ENCODE peak calls at places on chromosome 13, in four cellular contexts. One of them, this sample, is unnamed.

GRCh38 chr13:20128459-20128927 is 32.4 kb downstream of the GJA3 start:
- DNase-seq in fibroblast of lung: no peak
- DNase-seq in fibroblast of pulmonary artery: no peak
- DNase-seq in CD8-positive, alpha-beta T cell: no peak
- DNase-seq in this sample: no peak

GRCh38 chr13:31267126-31267784 is 67.5 kb downstream of the B3GLCT start:
- DNase-seq in fibroblast of lung: no peak
- DNase-seq in CD8-positive, alpha-beta T cell: no peak
- DNase-seq in fibroblast of pulmonary artery: no peak
- DNase-seq in this sample: no peak

GRCh38 chr13:23504188-23504587 is 66.0 kb upstream of the TNFRSF19 start:
- DNase-seq in fibroblast of pulmonary artery: no peak
- DNase-seq in fibroblast of lung: no peak
- DNase-seq in CD8-positive, alpha-beta T cell: no peak
- DNase-seq in this sample: no peak

GRCh38 chr13:80684525-80685017 is 343.6 kb upstream of the SPRY2 start:
- DNase-seq in CD8-positive, alpha-beta T cell: no peak
- DNase-seq in fibroblast of lung: no peak
- DNase-seq in fibroblast of pulmonary artery: no peak
- DNase-seq in this sample: no peak

GRCh38 chr13:100798739-100799361 is 124.3 kb upstream of the TMTC4 start:
- DNase-seq in fibroblast of lung: no peak
- DNase-seq in CD8-positive, alpha-beta T cell: no peak
- DNase-seq in fibroblast of pulmonary artery: no peak
- DNase-seq in this sample: no peak

GRCh38 chr13:72886272-72887062 is 104.5 kb downstream of the PIBF1 start:
- DNase-seq in fibroblast of lung: peak
- DNase-seq in CD8-positive, alpha-beta T cell: no peak
- DNase-seq in fibroblast of pulmonary artery: peak
- DNase-seq in this sample: no peak

GRCh38 chr13:35964764-35965163 is 166.4 kb downstream of the DCLK1 start:
- DNase-seq in fibroblast of lung: peak
- DNase-seq in fibroblast of pulmonary artery: peak
- DNase-seq in CD8-positive, alpha-beta T cell: no peak
- DNase-seq in this sample: no peak

GRCh38 chr13:47279956-47280355 is 383.1 kb upstream of the HTR2A start:
- DNase-seq in fibroblast of pulmonary artery: no peak
- DNase-seq in CD8-positive, alpha-beta T cell: no peak
- DNase-seq in fibroblast of lung: no peak
- DNase-seq in this sample: no peak

GRCh38 chr13:55038230-55038629 is 2009.6 kb downstream of the OLFM4 start:
- DNase-seq in fibroblast of lung: no peak
- DNase-seq in CD8-positive, alpha-beta T cell: no peak
- DNase-seq in fibroblast of pulmonary artery: no peak
- DNase-seq in this sample: no peak

GRCh38 chr13:97506511-97506910 is 72.5 kb downstream of the RAP2A start:
- DNase-seq in CD8-positive, alpha-beta T cell: no peak
- DNase-seq in fibroblast of lung: peak
- DNase-seq in fibroblast of pulmonary artery: peak
- DNase-seq in this sample: no peak

GRCh38 chr13:103883698-103884097 is 817.5 kb upstream of the SLC10A2 start:
- DNase-seq in fibroblast of lung: peak
- DNase-seq in fibroblast of pulmonary artery: peak
- DNase-seq in CD8-positive, alpha-beta T cell: no peak
- DNase-seq in this sample: no peak

GRCh38 chr13:50707533-50708096 is 135.9 kb downstream of the DLEU7 start:
- DNase-seq in fibroblast of lung: no peak
- DNase-seq in fibroblast of pulmonary artery: no peak
- DNase-seq in CD8-positive, alpha-beta T cell: no peak
- DNase-seq in this sample: no peak
- TF ChIP-seq CTCF in fibroblast of lung: no peak
- TF ChIP-seq CTCF in fibroblast of pulmonary artery: no peak
- TF ChIP-seq CTCF in CD8-positive, alpha-beta T cell: no peak
- TF ChIP-seq CTCF in this sample: no peak

DNA sequence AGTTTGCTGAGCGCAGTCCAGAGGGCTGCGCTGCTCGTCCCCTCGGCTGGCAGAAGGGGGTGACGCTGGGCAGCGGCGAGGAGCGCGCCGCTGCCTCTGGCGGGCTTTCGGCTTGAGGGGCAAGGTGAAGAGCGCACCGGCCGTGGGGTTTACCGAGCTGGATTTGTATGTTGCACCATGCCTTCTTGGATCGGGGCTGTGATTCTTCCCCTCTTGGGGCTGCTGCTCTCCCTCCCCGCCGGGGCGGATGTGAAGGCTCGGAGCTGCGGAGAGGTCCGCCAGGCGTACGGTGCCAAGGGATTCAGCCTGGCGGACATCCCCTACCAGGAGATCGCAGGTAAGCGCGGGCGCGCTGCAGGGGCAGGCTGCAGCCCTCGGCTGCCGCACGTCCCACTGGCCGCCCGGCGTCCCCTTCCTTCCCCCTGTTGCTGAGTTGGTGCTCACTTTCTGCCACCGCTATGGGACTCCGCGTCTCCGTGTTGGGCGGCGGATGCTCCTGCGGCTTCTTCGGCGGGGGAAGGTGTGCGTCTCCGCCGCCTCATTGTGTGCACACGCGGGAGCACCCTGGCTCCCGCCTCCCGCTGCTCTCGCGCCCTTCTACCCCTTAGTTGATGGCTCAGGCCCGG is 786 bp downstream of the GPC6 start:
- DNase-seq in CD8-positive, alpha-beta T cell: no peak
- DNase-seq in fibroblast of pulmonary artery: peak
- DNase-seq in fibroblast of lung: peak
- DNase-seq in this sample: no peak
- TF ChIP-seq CTCF in CD8-positive, alpha-beta T cell: no peak
- TF ChIP-seq CTCF in fibroblast of pulmonary artery: peak
- TF ChIP-seq CTCF in fibroblast of lung: peak
- TF ChIP-seq CTCF in this sample: no peak

DNA sequence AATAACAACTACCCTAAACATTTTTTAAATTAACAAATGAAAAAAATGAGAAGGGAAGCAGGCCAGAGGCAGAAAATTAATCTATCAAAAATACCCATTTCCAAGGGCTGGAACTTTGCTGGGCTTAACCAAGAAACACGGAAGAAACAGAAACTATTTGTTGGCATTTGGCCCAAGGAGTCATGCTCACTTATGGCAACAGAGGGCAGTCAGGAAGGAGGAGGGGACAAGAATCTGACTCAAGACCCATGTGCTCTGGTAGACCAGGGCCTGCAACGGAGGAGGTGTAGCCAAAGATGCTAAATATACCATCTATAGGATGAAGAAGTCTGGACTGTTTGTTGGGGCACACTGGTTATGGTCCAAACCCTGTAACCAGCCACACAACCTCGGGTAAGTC is 496.7 kb downstream of the COG6 start:
- DNase-seq in fibroblast of pulmonary artery: peak
- DNase-seq in CD8-positive, alpha-beta T cell: no peak
- DNase-seq in fibroblast of lung: peak
- DNase-seq in this sample: no peak
- TF ChIP-seq CTCF in fibroblast of pulmonary artery: peak
- TF ChIP-seq CTCF in CD8-positive, alpha-beta T cell: no peak
- TF ChIP-seq CTCF in fibroblast of lung: peak
- TF ChIP-seq CTCF in this sample: no peak

DNA sequence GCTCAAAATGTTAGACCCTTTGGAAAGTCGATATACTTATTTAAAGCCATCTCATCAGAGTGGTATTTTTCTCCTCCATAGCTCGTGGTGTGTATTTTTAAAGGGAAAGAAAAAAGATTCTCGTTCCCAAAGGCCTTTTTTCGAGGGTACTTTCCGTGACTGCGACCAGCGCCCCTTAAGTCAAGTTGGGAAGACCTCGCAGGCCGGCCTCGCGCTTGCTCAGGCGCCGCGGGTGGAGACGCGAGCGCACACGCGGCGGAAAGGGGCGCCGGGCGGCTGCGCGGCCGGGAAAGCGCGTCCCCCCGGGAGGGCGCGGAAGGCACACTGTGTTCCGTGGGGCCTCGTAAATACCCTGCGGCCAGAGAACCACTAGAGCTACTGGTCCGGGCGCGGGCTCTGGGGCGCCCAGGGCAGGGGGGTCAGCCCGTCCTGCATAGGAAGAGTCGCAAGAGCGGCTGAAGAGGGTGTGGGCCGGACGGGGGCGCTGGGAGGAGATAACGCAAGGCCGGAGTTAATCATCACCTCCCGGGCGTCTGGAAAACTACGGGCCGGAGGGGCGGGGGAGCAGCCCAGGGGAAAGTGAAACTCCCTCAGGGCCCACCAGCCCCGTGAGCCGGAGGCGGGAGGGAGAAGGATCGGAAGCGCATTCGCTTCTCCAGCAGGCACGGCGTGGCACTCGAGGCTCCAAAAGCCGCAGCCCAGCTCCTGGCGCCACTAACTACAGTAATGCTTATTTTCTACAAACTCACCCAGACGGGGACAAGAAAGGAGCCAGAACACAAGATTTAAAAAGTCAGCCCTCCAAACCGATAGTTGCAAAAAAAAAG is 1.2 kb upstream of the WBP4 start:
- DNase-seq in fibroblast of lung: peak
- DNase-seq in fibroblast of pulmonary artery: peak
- DNase-seq in CD8-positive, alpha-beta T cell: peak
- DNase-seq in this sample: peak
- TF ChIP-seq CTCF in fibroblast of lung: peak
- TF ChIP-seq CTCF in fibroblast of pulmonary artery: peak
- TF ChIP-seq CTCF in CD8-positive, alpha-beta T cell: no peak
- TF ChIP-seq CTCF in this sample: peak

DNA sequence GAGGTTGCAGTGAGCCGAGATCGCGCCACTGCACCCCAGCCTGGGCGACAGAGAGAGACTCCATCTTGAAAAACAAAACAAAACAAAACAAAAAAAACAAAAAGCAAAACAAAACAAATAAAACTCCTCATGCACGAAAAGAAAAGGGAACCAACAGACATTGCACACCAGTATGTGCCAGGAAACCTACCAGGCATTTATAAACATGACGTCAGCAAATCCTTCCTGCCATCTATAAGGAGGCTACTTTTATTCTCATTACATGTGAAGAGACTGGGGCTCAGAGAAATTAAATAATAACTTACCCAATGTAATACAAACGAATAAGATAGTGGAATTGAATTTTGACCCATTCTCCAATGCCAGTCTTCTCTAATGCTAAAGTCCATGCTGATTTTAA is 197.2 kb downstream of the NUFIP1 start:
- DNase-seq in CD8-positive, alpha-beta T cell: no peak
- DNase-seq in fibroblast of pulmonary artery: no peak
- DNase-seq in fibroblast of lung: no peak
- DNase-seq in this sample: no peak
- TF ChIP-seq CTCF in CD8-positive, alpha-beta T cell: no peak
- TF ChIP-seq CTCF in fibroblast of pulmonary artery: no peak
- TF ChIP-seq CTCF in fibroblast of lung: no peak
- TF ChIP-seq CTCF in this sample: no peak

GRCh38 chr13:102589291-102589822 is 7.4 kb upstream of the TPP2 start:
- DNase-seq in fibroblast of pulmonary artery: no peak
- DNase-seq in CD8-positive, alpha-beta T cell: no peak
- DNase-seq in fibroblast of lung: no peak
- DNase-seq in this sample: no peak
- TF ChIP-seq CTCF in fibroblast of pulmonary artery: no peak
- TF ChIP-seq CTCF in CD8-positive, alpha-beta T cell: no peak
- TF ChIP-seq CTCF in fibroblast of lung: no peak
- TF ChIP-seq CTCF in this sample: no peak

GRCh38 chr13:94595943-94596574 is at the start of gene TGDS:
- DNase-seq in fibroblast of pulmonary artery: peak
- DNase-seq in fibroblast of lung: peak
- DNase-seq in CD8-positive, alpha-beta T cell: peak
- DNase-seq in this sample: peak
- TF ChIP-seq CTCF in fibroblast of pulmonary artery: peak
- TF ChIP-seq CTCF in fibroblast of lung: no peak
- TF ChIP-seq CTCF in CD8-positive, alpha-beta T cell: no peak
- TF ChIP-seq CTCF in this sample: no peak

DNA sequence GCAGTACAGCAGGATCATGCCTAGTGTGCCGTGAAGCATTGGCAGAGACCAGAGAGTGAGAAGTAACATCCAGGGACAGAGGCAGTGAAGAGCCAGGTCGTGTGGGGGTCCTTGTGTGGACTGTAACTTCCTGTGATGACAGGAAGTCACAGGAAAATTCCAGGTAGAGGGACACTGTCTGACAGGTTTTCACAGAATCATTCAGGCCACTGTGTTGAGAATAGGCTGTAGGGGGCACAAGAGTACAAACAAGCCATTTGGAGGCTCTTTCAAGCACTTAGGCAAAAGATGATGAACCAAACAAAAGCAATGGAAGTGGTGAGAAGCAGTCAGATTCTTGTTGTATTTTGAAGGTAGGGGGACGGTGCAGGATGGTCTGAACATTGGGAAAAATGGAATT is 46.4 kb downstream of the N4BP2L1 start:
- DNase-seq in CD8-positive, alpha-beta T cell: peak
- DNase-seq in fibroblast of pulmonary artery: peak
- DNase-seq in fibroblast of lung: peak
- DNase-seq in this sample: peak
- TF ChIP-seq CTCF in CD8-positive, alpha-beta T cell: peak
- TF ChIP-seq CTCF in fibroblast of pulmonary artery: peak
- TF ChIP-seq CTCF in fibroblast of lung: peak
- TF ChIP-seq CTCF in this sample: peak